ENCODE peak calls at places on chromosomes 5 and 9, in five cellular contexts. M, L, A, S and E are unnamed samples.

GRCh38 chr5:116497648-116498047 is 77.0 kb downstream of the SEMA6A start:
- DNase-seq in S (no peak), A (no peak), L (no peak), M (no peak), E (no peak)

GRCh38 chr9:136403538-136403914 is 3.6 kb upstream of the SNAPC4 start:
- DNase-seq in L (no peak), M (no peak), S (no peak), A (no peak), E (no peak)

GRCh38 chr9:98011122-98011521 is 28.0 kb downstream of the ANP32B start:
- DNase-seq in M (no peak), A (no peak), L (no peak), S (no peak), E (no peak)

GRCh38 chr9:131178382-131178781 is 53.0 kb downstream of the NUP214 start:
- DNase-seq in L (peak; percentile 72), S (peak; percentile 65), A (peak; percentile 87), M (peak; percentile 81), E (peak; percentile 93)

GRCh38 chr5:150133581-150134197 is 22.0 kb downstream of the PDGFRB start:
- DNase-seq in M (no peak), L (no peak), S (no peak), A (no peak), E (no peak)

GRCh38 chr5:91293131-91293530 is 90.0 kb downstream of the ARRDC3 start:
- DNase-seq in S (no peak), A (no peak), L (no peak), M (peak; percentile 56), E (peak; percentile 83)

GRCh38 chr5:95261369-95262175 is 23.3 kb downstream of the MCTP1 start:
- DNase-seq in S (no peak), L (peak; percentile 69), M (no peak), A (no peak), E (no peak)

GRCh38 chr9:135253305-135254004 is 166.0 kb downstream of the OLFM1 start:
- DNase-seq in L (no peak), M (peak; percentile 80), A (peak; percentile 69), S (no peak), E (peak; percentile 90)

GRCh38 chr5:172864747-172865146 is 30.7 kb downstream of the ERGIC1 start:
- DNase-seq in L (peak; percentile 51), A (no peak), M (no peak), S (no peak), E (no peak)

GRCh38 chr5:180604271-180604670 is 13.0 kb upstream of the SCGB3A1 start:
- DNase-seq in M (no peak), S (no peak), A (no peak), L (no peak), E (no peak)

GRCh38 chr5:115894342-115894741 is 52.6 kb downstream of the AP3S1 start:
- DNase-seq in S (no peak), M (no peak), A (no peak), L (no peak), E (no peak)

GRCh38 chr5:2751592-2752021 is at the start of gene IRX2:
- DNase-seq in A (peak; percentile 90), S (peak; percentile 54), M (peak; percentile 95), L (peak; percentile 84), E (peak; percentile 96)

DNA sequence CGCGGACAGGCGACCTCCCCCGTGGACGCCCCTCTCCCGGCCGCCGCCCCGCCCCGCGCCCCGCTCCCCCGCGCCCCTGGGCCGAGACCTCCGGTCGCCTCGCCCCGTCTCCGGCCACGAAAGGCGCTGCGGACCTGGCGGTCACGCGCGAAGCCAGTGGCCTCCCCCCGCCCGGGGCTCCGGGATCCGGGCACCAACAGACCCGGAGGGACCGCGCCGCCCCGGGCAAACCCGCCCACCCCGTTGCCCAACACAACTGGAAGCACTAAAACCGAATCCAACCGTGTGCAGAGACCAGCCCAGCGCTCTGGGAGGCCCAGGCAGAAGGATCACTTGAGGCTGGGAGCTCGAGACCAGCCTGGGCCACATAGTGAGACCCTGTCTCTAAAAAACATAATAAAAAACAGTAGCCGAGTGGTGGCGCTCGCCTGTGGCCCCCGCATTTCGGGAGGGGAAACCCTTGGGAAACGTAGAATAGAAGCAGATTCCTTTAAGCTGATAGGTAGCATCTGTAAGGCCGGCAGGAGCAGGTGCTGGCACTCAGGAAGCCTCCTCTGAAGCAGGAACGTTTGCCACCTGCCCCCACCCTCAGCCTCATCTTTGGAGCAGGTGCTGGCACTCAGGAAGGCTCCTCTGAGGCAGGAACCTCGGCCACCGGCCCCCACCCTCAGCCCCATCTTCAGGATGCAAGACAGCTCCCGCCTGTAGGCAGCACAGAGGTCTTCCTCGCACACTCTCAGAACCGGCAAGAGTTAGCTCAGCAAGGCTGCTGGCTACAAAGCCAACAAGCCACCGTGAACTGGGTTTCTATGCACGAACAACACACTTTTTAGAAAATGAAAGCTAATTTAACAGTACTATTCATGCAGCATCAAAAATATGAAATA is 4.6 kb upstream of the SLC9A3 start:
- DNase-seq in S (no peak), L (no peak), A (no peak), M (no peak), E (no peak)
- TF ChIP-seq CTCF in S (no peak), L (no peak), A (no peak), M (peak; percentile 27), E (peak; percentile 16)

DNA sequence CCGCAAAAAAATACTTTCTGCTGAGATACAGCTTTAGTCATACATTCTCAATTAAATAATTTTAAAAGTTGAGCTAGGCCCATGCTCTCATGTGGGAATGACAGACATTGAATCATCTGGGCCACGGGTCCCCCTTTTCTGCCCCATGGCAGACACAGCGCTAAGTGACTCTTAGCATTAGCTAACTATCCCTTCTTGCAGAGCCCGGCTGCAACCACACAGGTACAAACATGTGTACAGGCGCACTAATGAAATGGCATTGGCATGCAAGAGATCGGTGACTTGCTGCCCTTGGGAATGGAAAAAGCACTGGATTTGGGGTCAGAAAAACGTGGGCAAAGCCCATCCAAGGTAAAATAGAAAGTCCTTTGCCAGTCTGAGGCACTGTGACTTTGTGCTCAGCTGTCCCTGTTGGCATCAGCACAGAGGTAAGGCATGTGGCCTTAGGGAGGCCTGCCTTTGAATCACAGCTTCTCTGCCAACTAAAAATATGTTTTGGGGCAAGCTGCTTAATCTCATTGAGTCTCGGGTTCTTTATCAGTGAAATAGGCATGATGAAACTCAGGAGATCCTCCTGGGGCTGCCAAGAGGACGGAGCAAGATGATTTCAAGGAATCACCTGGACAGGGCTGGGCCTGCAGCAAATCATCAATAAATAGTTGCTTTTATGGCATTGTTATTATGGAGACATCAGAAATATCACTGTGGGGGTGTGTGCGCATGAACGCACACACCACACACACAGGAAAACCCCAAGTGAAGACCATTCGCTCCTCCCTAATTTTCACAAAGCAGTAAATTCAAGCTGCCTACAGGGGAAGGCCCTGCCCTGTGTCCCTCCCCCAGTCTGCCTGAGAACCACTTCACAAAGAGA is 54.2 kb downstream of the WHRN start:
- DNase-seq in M (no peak), L (no peak), S (no peak), A (no peak), E (peak; percentile 31)
- H3K9ac ChIP-seq in M (no peak overlapping the region), L (no peak overlapping the region), S (no peak overlapping the region), A (peak overlapping the region; percentile 10), E (no peak overlapping the region)

GRCh38 chr5:140113180-140113698 is 670 bp upstream of the PURA start:
- DNase-seq in S (peak; percentile 29), L (no peak), M (peak; percentile 72), A (peak; percentile 75), E (peak; percentile 82)

GRCh38 chr5:140115186-140115500 is 1.2 kb downstream of the PURA start:
- DNase-seq in M (no peak), L (no peak), A (no peak), S (no peak), E (no peak)

GRCh38 chr5:140114341-140115185 is 654 bp downstream of the PURA start:
- DNase-seq in M (peak; percentile 65), A (peak; percentile 79), S (peak; percentile 64), L (peak; percentile 57), E (peak; percentile 85)

GRCh38 chr5:140112685-140113179 is 1.2 kb upstream of the PURA start:
- DNase-seq in A (no peak), M (no peak), L (no peak), S (peak; percentile 18), E (no peak)

GRCh38 chr5:140113699-140114263 is at the start of gene PURA:
- DNase-seq in L (peak; percentile 91), A (peak; percentile 94), S (peak; percentile 95), M (peak; percentile 96), E (peak; percentile 98)
- TF ChIP-seq CTCF in L (no peak), A (no peak), S (no peak), M (no peak), E (peak; percentile 54)

GRCh38 chr5:76082790-76083554 is at the start of gene SV2C:
- DNase-seq in S (peak; percentile 28), A (peak; percentile 71), M (peak; percentile 49), L (no peak), E (peak; percentile 80)
- H3K9ac ChIP-seq in S (no peak within 1 kb of the TSS), A (no peak within 1 kb of the TSS), M (no peak within 1 kb of the TSS), L (no peak within 1 kb of the TSS), E (no peak within 1 kb of the TSS)

DNA sequence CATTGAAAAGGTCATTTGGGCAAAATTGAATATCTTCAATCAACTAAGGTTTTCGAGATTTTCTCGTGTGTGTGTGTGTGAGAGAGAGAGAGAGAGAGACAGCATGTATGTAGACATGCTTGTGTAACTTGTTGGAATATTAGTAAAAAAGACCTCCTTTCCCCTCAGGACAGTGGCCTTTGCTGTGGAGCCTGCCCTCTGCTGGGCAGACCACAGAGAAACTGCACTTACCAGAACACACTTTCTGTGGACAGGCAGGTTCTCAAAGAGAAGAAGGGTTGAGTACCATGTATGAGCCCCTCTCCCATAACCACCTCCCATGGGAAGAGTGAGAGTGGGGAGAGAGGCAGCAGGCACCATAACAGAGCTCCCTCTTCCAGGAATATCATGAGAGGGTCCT is 45.6 kb downstream of the CFAP90 start:
- DNase-seq in L (no peak), S (no peak), A (no peak), M (no peak), E (no peak)
- TF ChIP-seq CTCF in L (peak; percentile 32), S (no peak), A (peak; percentile 44), M (peak; percentile 62), E (peak; percentile 73)

DNA sequence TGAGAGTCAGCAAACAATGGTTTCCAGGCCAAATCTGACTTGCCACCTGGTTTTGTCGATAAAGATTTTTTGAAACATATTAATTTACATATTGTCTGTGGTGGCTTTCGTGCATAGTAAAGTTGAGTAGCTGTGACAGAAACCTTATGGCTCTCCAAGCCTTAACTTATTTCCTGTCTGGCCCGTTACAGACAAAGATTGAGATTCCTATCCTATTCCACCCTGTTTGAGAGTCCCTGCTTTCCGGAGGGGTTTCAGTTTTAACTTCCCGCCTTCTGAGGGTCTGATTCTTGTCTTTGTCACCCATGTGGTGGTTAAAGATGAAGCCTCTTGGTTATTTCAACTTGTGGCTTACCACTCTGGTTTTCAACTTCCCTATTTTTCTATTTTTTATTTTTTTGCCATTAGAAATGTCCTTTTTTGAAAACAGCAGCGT is 11.4 kb downstream of the OTULIN start:
- DNase-seq in M (no peak), A (no peak), L (peak; percentile 20), S (no peak), E (no peak)
- H3K9ac ChIP-seq in M (no peak overlapping the region), A (no peak overlapping the region), L (no peak overlapping the region), S (no peak overlapping the region), E (no peak overlapping the region)